ENCODE peak calls at places on chromosomes 13 and 19, in five cellular contexts. One of them, this sample, is unnamed.

GRCh38 chr19:48290341-48290922 is 20.6 kb downstream of the ZNF114 start:
- DNase-seq in GM12891: no peak
- DNase-seq in breast epithelium: no peak
- DNase-seq in esophagus squamous epithelium: no peak
- DNase-seq in A549: peak; percentile 70
- DNase-seq in this sample: no peak

GRCh38 chr13:89061821-89062220 is 1390.7 kb downstream of the SLITRK5 start:
- DNase-seq in A549: no peak
- DNase-seq in breast epithelium: no peak
- DNase-seq in esophagus squamous epithelium: no peak
- DNase-seq in GM12891: no peak
- DNase-seq in this sample: no peak

GRCh38 chr19:37990362-37990761 is 83.4 kb downstream of the SIPA1L3 start:
- DNase-seq in esophagus squamous epithelium: no peak
- DNase-seq in breast epithelium: peak; percentile 72
- DNase-seq in GM12891: no peak
- DNase-seq in A549: no peak
- DNase-seq in this sample: no peak

GRCh38 chr13:111099292-111099691 is 15.8 kb upstream of the ARHGEF7 start:
- DNase-seq in GM12891: no peak
- DNase-seq in A549: no peak
- DNase-seq in breast epithelium: no peak
- DNase-seq in esophagus squamous epithelium: no peak
- DNase-seq in this sample: no peak

GRCh38 chr13:33109801-33110200 is 93.6 kb downstream of the KL start:
- DNase-seq in breast epithelium: no peak
- DNase-seq in esophagus squamous epithelium: no peak
- DNase-seq in GM12891: no peak
- DNase-seq in A549: no peak
- DNase-seq in this sample: no peak

GRCh38 chr19:53878786-53879144 is 3.2 kb upstream of the PRKCG start:
- DNase-seq in breast epithelium: no peak
- DNase-seq in esophagus squamous epithelium: no peak
- DNase-seq in GM12891: no peak
- DNase-seq in A549: no peak
- DNase-seq in this sample: no peak

GRCh38 chr13:66397133-66397532 is 833.0 kb downstream of the PCDH9 start:
- DNase-seq in GM12891: no peak
- DNase-seq in A549: no peak
- DNase-seq in esophagus squamous epithelium: no peak
- DNase-seq in breast epithelium: no peak
- DNase-seq in this sample: no peak

GRCh38 chr19:52635786-52636570 is 2.2 kb downstream of the ZNF83 start:
- DNase-seq in breast epithelium: no peak
- DNase-seq in esophagus squamous epithelium: no peak
- DNase-seq in A549: no peak
- DNase-seq in GM12891: no peak
- DNase-seq in this sample: no peak

GRCh38 chr19:48491793-48492123 is 19.9 kb downstream of the LMTK3 start:
- DNase-seq in esophagus squamous epithelium: no peak
- DNase-seq in A549: no peak
- DNase-seq in GM12891: no peak
- DNase-seq in breast epithelium: no peak
- DNase-seq in this sample: no peak

DNA sequence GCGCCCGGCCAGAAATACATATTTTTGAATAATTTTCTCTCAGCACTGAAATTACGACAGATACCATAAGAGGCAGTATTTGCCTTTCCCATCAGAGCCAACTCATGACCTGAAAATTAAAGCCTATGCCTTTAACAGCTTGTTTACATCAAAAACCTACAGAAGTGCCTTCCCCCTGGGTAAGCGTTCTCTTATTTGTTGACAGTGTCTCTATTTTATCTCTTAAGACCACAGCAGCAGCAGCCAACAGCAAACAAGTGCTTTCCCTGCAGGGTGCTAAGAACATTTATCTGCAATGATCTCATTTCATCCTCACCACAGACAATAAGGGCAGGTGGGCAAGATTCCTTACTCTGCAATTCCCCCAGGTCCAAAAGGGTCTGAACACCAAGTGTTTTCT is 6.0 kb downstream of the AKAP8L start:
- DNase-seq in A549: no peak
- DNase-seq in breast epithelium: no peak
- DNase-seq in GM12891: no peak
- DNase-seq in esophagus squamous epithelium: no peak
- DNase-seq in this sample: peak; percentile 58
- TF ChIP-seq POLR2A in A549: no peak
- TF ChIP-seq POLR2A in breast epithelium: no peak
- TF ChIP-seq POLR2A in GM12891: no peak
- TF ChIP-seq POLR2A in esophagus squamous epithelium: no peak
- TF ChIP-seq POLR2A in this sample: no peak

GRCh38 chr19:51347209-51347928 is 5.4 kb upstream of the VSIG10L start:
- DNase-seq in esophagus squamous epithelium: no peak
- DNase-seq in GM12891: no peak
- DNase-seq in A549: no peak
- DNase-seq in breast epithelium: no peak
- DNase-seq in this sample: no peak
- TF ChIP-seq POLR2A in esophagus squamous epithelium: no peak
- TF ChIP-seq POLR2A in GM12891: no peak
- TF ChIP-seq POLR2A in A549: no peak
- TF ChIP-seq POLR2A in breast epithelium: no peak
- TF ChIP-seq POLR2A in this sample: no peak

GRCh38 chr19:18251587-18252369 is 22.5 kb downstream of the IQCN start:
- DNase-seq in A549: peak; percentile 53
- DNase-seq in esophagus squamous epithelium: no peak
- DNase-seq in GM12891: peak; percentile 80
- DNase-seq in breast epithelium: peak; percentile 61
- DNase-seq in this sample: peak; percentile 68
- TF ChIP-seq POLR2A in A549: no peak
- TF ChIP-seq POLR2A in esophagus squamous epithelium: no peak
- TF ChIP-seq POLR2A in GM12891: no peak
- TF ChIP-seq POLR2A in breast epithelium: no peak
- TF ChIP-seq POLR2A in this sample: no peak

DNA sequence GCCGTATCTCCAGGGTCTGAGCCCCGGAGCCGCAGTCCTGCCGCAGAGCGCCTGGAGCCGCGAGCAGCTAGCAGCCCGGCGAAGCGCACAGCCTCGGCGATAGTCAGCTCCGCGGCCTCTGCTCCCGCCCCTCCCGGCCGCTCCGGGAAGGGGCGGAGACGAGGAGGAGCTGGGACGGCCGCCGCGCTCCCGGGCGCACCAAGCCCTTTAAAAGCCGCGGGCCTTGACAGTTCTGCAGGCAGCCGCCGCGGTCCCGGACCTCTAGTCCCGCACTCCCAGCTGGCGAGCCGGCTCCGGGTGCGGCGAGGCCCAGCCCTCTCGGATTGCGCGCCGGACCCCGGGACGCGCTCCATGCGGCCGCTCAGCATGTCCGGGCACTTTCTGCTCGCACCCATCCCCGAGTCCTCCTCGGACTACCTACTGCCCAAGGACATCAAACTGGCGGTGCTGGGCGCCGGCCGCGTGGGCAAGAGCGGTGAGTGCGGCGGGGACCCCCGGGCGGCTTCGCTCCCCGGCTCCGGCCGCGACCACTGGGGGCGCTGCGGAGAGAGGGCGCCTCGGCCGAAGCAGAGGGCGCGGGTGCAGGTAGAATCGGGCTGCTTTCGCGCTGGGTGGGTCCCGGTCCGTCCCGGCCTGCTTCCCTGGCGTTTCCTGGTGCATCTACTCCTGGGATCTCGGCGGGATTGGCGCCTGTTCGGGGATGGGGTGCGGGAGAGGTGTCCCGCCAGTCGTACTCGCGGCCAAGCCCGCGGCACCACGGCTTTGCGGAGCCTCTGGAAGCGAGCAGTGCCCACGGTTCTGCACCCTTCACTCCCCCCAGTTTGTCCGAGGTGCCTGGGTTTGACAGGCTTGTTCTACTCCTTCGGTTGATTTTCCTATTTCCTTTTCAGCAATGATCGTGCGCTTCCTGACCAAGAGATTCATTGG is at the start of gene RASL11A:
- DNase-seq in breast epithelium: peak; percentile 59
- DNase-seq in esophagus squamous epithelium: peak; percentile 17
- DNase-seq in GM12891: peak; percentile 85
- DNase-seq in A549: peak; percentile 41
- DNase-seq in this sample: peak; percentile 88
- TF ChIP-seq POLR2A in breast epithelium: no peak
- TF ChIP-seq POLR2A in esophagus squamous epithelium: peak; percentile 90
- TF ChIP-seq POLR2A in GM12891: no peak
- TF ChIP-seq POLR2A in A549: peak; percentile 84
- TF ChIP-seq POLR2A in this sample: peak; percentile 52

GRCh38 chr19:1475751-1476437 is 3.1 kb downstream of the C19orf25 start:
- DNase-seq in GM12891: no peak
- DNase-seq in A549: no peak
- DNase-seq in esophagus squamous epithelium: no peak
- DNase-seq in breast epithelium: no peak
- DNase-seq in this sample: no peak
- TF ChIP-seq POLR2A in GM12891: no peak
- TF ChIP-seq POLR2A in A549: no peak
- TF ChIP-seq POLR2A in esophagus squamous epithelium: no peak
- TF ChIP-seq POLR2A in breast epithelium: no peak
- TF ChIP-seq POLR2A in this sample: no peak

GRCh38 chr13:26544707-26545106 is 12.8 kb upstream of the WASF3 start:
- DNase-seq in breast epithelium: no peak
- DNase-seq in A549: no peak
- DNase-seq in GM12891: no peak
- DNase-seq in esophagus squamous epithelium: no peak
- DNase-seq in this sample: no peak
- TF ChIP-seq POLR2A in breast epithelium: no peak
- TF ChIP-seq POLR2A in A549: no peak
- TF ChIP-seq POLR2A in GM12891: no peak
- TF ChIP-seq POLR2A in esophagus squamous epithelium: no peak
- TF ChIP-seq POLR2A in this sample: no peak

GRCh38 chr19:18557474-18558201 is at the start of gene KXD1:
- DNase-seq in GM12891: peak; percentile 98
- DNase-seq in breast epithelium: peak; percentile 97
- DNase-seq in A549: peak; percentile 83
- DNase-seq in esophagus squamous epithelium: peak; percentile 88
- DNase-seq in this sample: peak; percentile 99
- TF ChIP-seq POLR2A in GM12891: peak; percentile 94
- TF ChIP-seq POLR2A in breast epithelium: peak; percentile 52
- TF ChIP-seq POLR2A in A549: peak; percentile 71
- TF ChIP-seq POLR2A in esophagus squamous epithelium: peak; percentile 85
- TF ChIP-seq POLR2A in this sample: peak; percentile 90

GRCh38 chr19:35000338-35000646 is 169 bp downstream of the GRAMD1A start:
- DNase-seq in GM12891: no peak
- DNase-seq in A549: no peak
- DNase-seq in breast epithelium: no peak
- DNase-seq in esophagus squamous epithelium: no peak
- DNase-seq in this sample: no peak
- TF ChIP-seq POLR2A in GM12891: no peak
- TF ChIP-seq POLR2A in A549: peak; percentile 46
- TF ChIP-seq POLR2A in breast epithelium: no peak
- TF ChIP-seq POLR2A in esophagus squamous epithelium: peak; percentile 69
- TF ChIP-seq POLR2A in this sample: no peak